ENCODE peak calls at places on chromosomes 3 and 15, in seven cellular contexts. D is H1, M is H9, J is mesendoderm, A is neuronal stem cell, Q is mesenchymal stem cell, C is trophoblast cell. U is an unnamed sample.
A peak's percentile ranks its signal among the peaks of the same experiment; 100 is the strongest.

GRCh38 chr3:31636063-31636462 is 103.3 kb downstream of the STT3B start:
- DNase-seq in D (no peak), M (no peak), J (no peak), A (no peak), Q (no peak), C (no peak), U (no peak)

GRCh38 chr3:116947809-116948208 is 238.2 kb downstream of the TUSC7 start:
- DNase-seq in D (no peak), M (no peak), J (no peak), A (no peak), Q (no peak), C (no peak), U (no peak)

GRCh38 chr3:139319428-139320402 is 24.1 kb upstream of the MRPS22 start:
- DNase-seq in D (peak; percentile 85), M (peak; percentile 86), J (peak; percentile 77), A (no peak), Q (no peak), C (no peak), U (no peak)

GRCh38 chr3:156161172-156161571 is 40.8 kb downstream of the KCNAB1 start:
- DNase-seq in D (no peak), M (no peak), J (no peak), A (no peak), Q (no peak), C (no peak), U (peak; percentile 17)

GRCh38 chr3:185822221-185822956 is 2.5 kb downstream of the IGF2BP2 start:
- DNase-seq in D (no peak), M (no peak), J (no peak), A (no peak), Q (peak; percentile 83), C (no peak), U (peak; percentile 87)

GRCh38 chr3:51943451-51944391 is 1.6 kb downstream of the PARP3 start:
- DNase-seq in D (no peak), M (no peak), J (no peak), A (no peak), Q (no peak), C (no peak), U (no peak)

GRCh38 chr3:127104586-127104985 is 88.3 kb upstream of the PRR23E start:
- DNase-seq in D (no peak), M (no peak), J (no peak), A (no peak), Q (no peak), C (no peak), U (no peak)

GRCh38 chr15:81101894-81102815 is 31.9 kb upstream of the CFAP161 start:
- DNase-seq in D (no peak), M (no peak), J (no peak), A (no peak), Q (no peak), C (no peak), U (no peak)

GRCh38 chr3:72892081-72892763 is 4.4 kb downstream of the GXYLT2 start:
- DNase-seq in D (no peak), M (no peak), J (no peak), A (no peak), Q (peak; percentile 79), C (no peak), U (peak; percentile 94)

GRCh38 chr15:39118510-39118909 is 462.4 kb upstream of the THBS1 start:
- DNase-seq in D (no peak), M (no peak), J (no peak), A (no peak), Q (no peak), C (no peak), U (peak; percentile 80)

GRCh38 chr15:80309769-80310384 is 57.9 kb upstream of the CTXND1 start:
- DNase-seq in D (no peak), M (no peak), J (peak; percentile 55), A (peak; percentile 30), Q (peak; percentile 17), C (no peak), U (peak; percentile 34)

GRCh38 chr15:25947336-25948080 is 84.4 kb upstream of the ATP10A start:
- DNase-seq in D (peak; percentile 53), M (peak; percentile 77), J (peak; percentile 82), A (peak; percentile 9), Q (no peak), C (peak; percentile 43), U (peak; percentile 29)

GRCh38 chr3:154421067-154421466 is 8.9 kb downstream of the GPR149 start:
- DNase-seq in D (peak; percentile 58), M (peak; percentile 23), J (peak; percentile 26), A (peak; percentile 33), Q (peak; percentile 22), C (no peak), U (no peak)

GRCh38 chr3:86801921-86802320 is 189.0 kb downstream of the VGLL3 start:
- DNase-seq in D (no peak), M (no peak), J (no peak), A (no peak), Q (peak; percentile 39), C (no peak), U (peak; percentile 61)

GRCh38 chr3:197522881-197523342 is 32.9 kb downstream of the BDH1 start:
- DNase-seq in D (no peak), M (no peak), J (no peak), A (no peak), Q (no peak), C (peak; percentile 84), U (peak; percentile 19)

GRCh38 chr3:138367912-138368311 is 19.5 kb downstream of the MRAS start:
- DNase-seq in D (no peak), M (no peak), J (no peak), A (no peak), Q (no peak), C (no peak), U (peak; percentile 23)

GRCh38 chr15:73240864-73241499 is 127.8 kb downstream of the HCN4 start:
- DNase-seq in D (peak; percentile 89), M (peak; percentile 64), J (peak; percentile 73), A (peak; percentile 69), Q (peak; percentile 70), C (peak; percentile 63), U (peak; percentile 67)

GRCh38 chr3:30538787-30539186 is 67.6 kb upstream of the TGFBR2 start:
- DNase-seq in D (no peak), M (no peak), J (peak; percentile 75), A (no peak), Q (peak; percentile 56), C (peak; percentile 37), U (peak; percentile 94)

GRCh38 chr3:29649815-29650547 is 369.1 kb downstream of the RBMS3 start:
- DNase-seq in D (no peak), M (no peak), J (no peak), A (no peak), Q (peak; percentile 91), C (no peak), U (peak; percentile 75)

GRCh38 chr3:17655743-17656142 is 86.7 kb downstream of the TBC1D5 start:
- DNase-seq in D (no peak), M (no peak), J (no peak), A (no peak), Q (no peak), C (no peak), U (no peak)
- H3K18ac ChIP-seq in D (no peak overlapping the region), M (no peak overlapping the region), J (no peak overlapping the region), A (no peak overlapping the region), Q (no peak overlapping the region), C (no peak overlapping the region), U (no peak overlapping the region)

DNA sequence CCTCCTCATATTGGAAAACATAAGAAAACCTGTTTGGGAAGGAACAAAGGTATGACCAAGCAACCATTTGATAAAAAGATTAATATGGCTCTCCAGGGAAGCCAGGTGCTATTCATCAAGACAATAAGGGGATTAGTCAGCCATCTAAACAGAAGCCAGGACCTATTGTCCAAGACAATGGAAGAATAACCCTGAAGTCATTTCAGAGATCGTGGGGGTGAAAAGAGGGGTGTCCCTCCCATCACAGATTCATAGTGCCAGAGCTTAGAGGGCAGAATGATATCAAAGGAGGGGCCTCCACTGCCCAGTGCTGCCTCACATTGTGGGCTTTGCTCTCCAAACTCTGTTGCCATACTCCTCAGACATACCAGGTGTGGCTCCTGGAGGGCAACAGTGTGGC is 73.5 kb downstream of the DAPK2 start:
- DNase-seq in D (peak; percentile 45), M (peak; percentile 28), J (peak; percentile 62), A (peak; percentile 31), Q (no peak), C (peak; percentile 48), U (no peak)
- H3K18ac ChIP-seq in D (peak overlapping the region; percentile 95), M (no peak overlapping the region), J (no peak overlapping the region), A (peak overlapping the region; percentile 77), Q (no peak overlapping the region), C (no peak overlapping the region), U (no peak overlapping the region)

GRCh38 chr3:133547432-133548041 is 25.9 kb upstream of the CDV3 start:
- DNase-seq in D (no peak), M (peak; percentile 40), J (peak; percentile 74), A (no peak), Q (peak; percentile 50), C (peak; percentile 92), U (peak; percentile 74)
- H3K18ac ChIP-seq in D (no peak overlapping the region), M (no peak overlapping the region), J (no peak overlapping the region), A (no peak overlapping the region), Q (no peak overlapping the region), C (no peak overlapping the region), U (peak overlapping the region; percentile 66)

DNA sequence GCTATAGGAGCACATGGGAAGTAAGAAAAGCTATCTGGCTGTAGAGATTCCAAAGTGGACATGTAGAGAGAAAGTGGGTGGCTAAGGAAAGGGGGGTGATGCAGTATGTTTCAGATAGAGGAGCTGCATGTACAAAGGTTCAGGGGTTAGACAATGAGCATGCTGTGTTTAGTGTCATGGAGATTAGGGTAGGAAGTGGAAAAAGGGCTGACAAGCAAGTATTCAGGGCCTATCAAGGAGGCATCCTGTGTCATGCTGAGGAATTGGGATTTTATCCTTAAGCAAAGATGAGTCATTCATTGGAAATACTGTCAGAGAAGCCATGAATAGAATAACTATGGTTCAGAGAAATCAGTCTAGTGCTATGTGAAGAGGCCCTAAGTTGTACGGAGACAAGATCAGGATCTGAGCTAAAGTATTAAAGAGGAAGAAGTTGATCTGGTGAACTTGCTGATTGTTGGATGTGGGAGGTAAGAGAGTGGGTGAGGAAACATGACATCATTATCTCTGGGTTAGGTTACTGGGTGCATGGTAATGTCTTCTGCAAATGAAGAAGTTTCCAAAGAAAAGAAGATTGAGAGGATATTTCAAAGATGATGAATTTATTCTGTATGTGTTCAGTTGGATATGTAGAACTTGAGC is 176.7 kb upstream of the GOLIM4 start:
- DNase-seq in D (no peak), M (no peak), J (peak; percentile 79), A (peak; percentile 12), Q (peak; percentile 47), C (no peak), U (peak; percentile 38)
- H3K18ac ChIP-seq in D (no peak overlapping the region), M (no peak overlapping the region), J (no peak overlapping the region), A (peak overlapping the region; percentile 28), Q (no peak overlapping the region), C (no peak overlapping the region), U (no peak overlapping the region)